ENCODE peak calls at places on chromosome 18, in nine cellular contexts. B is cardiac muscle cell; K is SK-N-SH; E is endodermal cell; Y is SJCRH30; N is breast epithelium; V is colonic mucosa; O is tibial artery; P is CD4-positive, CD25-positive, alpha-beta regulatory T cell. J is an unnamed sample. For H3K9me3, the result is how much of the 10 kb centered on the place peaks cover.

GRCh38 chr18:73462092-73462491 is 594.3 kb upstream of the NETO1 start:
- DNase-seq in B (peak), K (no peak), E (no peak), Y (no peak), N (no peak), V (no peak), O (no peak), P (no peak), J (no peak)

GRCh38 chr18:5175378-5175777 is 21.7 kb downstream of the AKAIN1 start:
- DNase-seq in B (no peak), K (no peak), E (no peak), Y (no peak), N (no peak), V (no peak), O (no peak), P (no peak), J (no peak)

GRCh38 chr18:35511833-35512232 is 14.1 kb upstream of the INO80C start:
- DNase-seq in B (no peak), K (no peak), E (peak), Y (no peak), N (no peak), V (peak), O (no peak), P (no peak), J (no peak)

GRCh38 chr18:34647251-34647650 is 62.8 kb upstream of the DTNA start:
- DNase-seq in B (no peak), K (no peak), E (peak), Y (peak), N (no peak), V (no peak), O (no peak), P (no peak), J (peak)

GRCh38 chr18:73431620-73432019 is 563.8 kb upstream of the NETO1 start:
- DNase-seq in B (no peak), K (no peak), E (no peak), Y (no peak), N (no peak), V (no peak), O (no peak), P (no peak), J (no peak)

GRCh38 chr18:79395761-79396404 is at the start of gene NFATC1:
- DNase-seq in B (peak), K (no peak), E (peak), Y (peak), N (peak), V (peak), O (peak), P (peak), J (peak)

GRCh38 chr18:55018602-55019001 is 59.3 kb upstream of the CCDC68 start:
- DNase-seq in B (peak), K (no peak), E (no peak), Y (peak), N (no peak), V (no peak), O (no peak), P (no peak), J (peak)

GRCh38 chr18:10271481-10271880 is 183.0 kb upstream of the APCDD1 start:
- DNase-seq in B (peak), K (no peak), E (no peak), Y (no peak), N (no peak), V (no peak), O (peak), P (no peak), J (no peak)

GRCh38 chr18:77108001-77108692 is 24.4 kb downstream of the MBP start:
- DNase-seq in B (peak), K (no peak), E (no peak), Y (peak), N (peak), V (peak), O (peak), P (no peak), J (peak)

GRCh38 chr18:60891936-60892335 is 441.3 kb upstream of the CDH20 start:
- DNase-seq in B (no peak), K (no peak), E (no peak), Y (no peak), N (no peak), V (no peak), O (no peak), P (no peak), J (no peak)

GRCh38 chr18:75173758-75174157 is 35.2 kb downstream of the PTGR3 start:
- DNase-seq in B (no peak), K (no peak), E (peak), Y (peak), N (no peak), V (no peak), O (no peak), P (no peak), J (no peak)

GRCh38 chr18:42030586-42031182 is 75.7 kb downstream of the PIK3C3 start:
- DNase-seq in B (peak), K (peak), E (peak), Y (peak), N (no peak), V (no peak), O (no peak), P (no peak), J (peak)

DNA sequence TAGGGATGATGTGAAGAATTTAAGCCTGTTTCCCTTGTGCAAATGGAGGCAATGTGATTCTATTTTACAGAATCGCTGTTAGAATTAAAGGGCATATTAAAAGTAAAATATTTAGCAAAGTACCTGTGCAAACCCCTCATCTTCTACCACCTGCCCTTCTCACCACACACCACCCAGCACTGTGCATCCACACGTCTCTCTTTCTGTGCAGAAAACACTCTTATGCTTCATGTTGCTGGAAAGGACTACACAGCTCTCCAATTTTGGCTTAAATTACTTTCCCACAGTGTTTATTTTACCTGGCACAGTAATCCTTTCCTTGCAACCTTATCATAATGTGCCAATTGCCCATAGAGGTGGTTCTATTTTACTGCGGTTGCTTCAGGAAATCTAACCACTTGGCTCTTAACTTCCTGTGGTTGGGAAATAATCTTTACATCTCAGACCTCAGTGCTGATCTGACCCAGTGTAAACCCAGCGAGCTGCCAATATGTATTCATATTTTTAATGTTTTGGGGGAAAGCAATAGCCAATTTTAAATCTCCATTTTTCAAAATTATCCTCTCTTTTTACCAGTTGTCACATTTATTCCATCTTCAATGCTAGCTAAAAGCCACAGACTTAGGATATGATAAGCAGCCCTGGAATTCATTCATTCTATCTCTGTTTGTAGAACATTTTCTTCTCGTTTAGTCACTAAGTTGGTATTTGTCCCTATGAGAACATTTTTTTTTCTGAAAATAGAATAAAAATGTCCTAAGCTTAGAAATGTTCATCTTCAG is 250.9 kb downstream of the DSEL start:
- DNase-seq in B (peak), K (no peak), E (no peak), Y (peak), N (no peak), V (no peak), O (no peak), P (no peak), J (no peak)
- H3K9me3 ChIP-seq in B (under half), K (under half), E (under half), Y (under half), N (under half), V (under half), O (under half), P (under half), J (under half)

GRCh38 chr18:62596145-62597005 is 73.5 kb downstream of the ZCCHC2 start:
- DNase-seq in B (peak), K (peak), E (peak), Y (no peak), N (no peak), V (no peak), O (no peak), P (no peak), J (peak)
- H3K9me3 ChIP-seq in B (under half), K (under half), E (under half), Y (under half), N (under half), V (under half), O (under half), P (under half), J (under half)

GRCh38 chr18:14144628-14144895 is 12.3 kb upstream of the ZNF519 start:
- DNase-seq in B (no peak), K (no peak), E (no peak), Y (no peak), N (no peak), V (no peak), O (no peak), P (no peak), J (no peak)
- H3K9me3 ChIP-seq in B (under half), K (under half), E (under half), Y (under half), N (under half), V (under half), O (under half), P (under half), J (under half)

GRCh38 chr18:7730682-7731081 is 163.6 kb downstream of the PTPRM start:
- DNase-seq in B (no peak), K (no peak), E (no peak), Y (no peak), N (no peak), V (no peak), O (no peak), P (no peak), J (no peak)

GRCh38 chr18:7735606-7736175 is 168.6 kb downstream of the PTPRM start:
- DNase-seq in B (no peak), K (no peak), E (peak), Y (no peak), N (no peak), V (no peak), O (no peak), P (no peak), J (no peak)

GRCh38 chr18:7729858-7730257 is 162.7 kb downstream of the PTPRM start:
- DNase-seq in B (no peak), K (no peak), E (no peak), Y (no peak), N (no peak), V (no peak), O (no peak), P (no peak), J (no peak)

GRCh38 chr18:7735194-7735593 is 168.1 kb downstream of the PTPRM start:
- DNase-seq in B (no peak), K (no peak), E (peak), Y (no peak), N (no peak), V (no peak), O (no peak), P (no peak), J (no peak)

GRCh38 chr18:7733642-7734041 is 166.5 kb downstream of the PTPRM start:
- DNase-seq in B (no peak), K (no peak), E (peak), Y (peak), N (no peak), V (no peak), O (no peak), P (no peak), J (no peak)
- H3K9me3 ChIP-seq in B (under half), K (under half), E (under half), Y (under half), N (under half), V (under half), O (under half), P (under half), J (under half)

DNA sequence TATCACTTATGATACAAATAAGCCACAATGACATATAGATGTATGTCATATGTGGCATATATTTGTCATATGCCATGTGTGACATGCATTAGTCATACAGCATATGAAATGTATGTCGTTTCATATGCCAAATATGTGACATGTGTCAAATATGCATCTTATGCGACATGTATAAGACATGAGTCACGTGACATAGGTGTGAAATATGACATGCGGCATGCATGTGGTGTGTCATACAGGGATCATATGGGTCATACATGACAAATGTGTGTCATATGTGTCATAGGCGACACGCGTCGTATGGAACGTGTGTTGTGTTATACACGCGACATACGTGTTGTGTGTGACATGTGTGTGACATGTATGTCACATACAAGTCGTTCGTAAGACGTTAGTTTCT is 2154.0 kb upstream of the PIK3C3 start:
- DNase-seq in B (no peak), K (no peak), E (no peak), Y (no peak), N (no peak), V (no peak), O (no peak), P (no peak), J (no peak)
- H3K9me3 ChIP-seq in B (under half), K (under half), E (under half), Y (under half), N (under half), V (under half), O (under half), P (under half), J (under half)

GRCh38 chr18:14922965-14923565 is 175.1 kb downstream of the ANKRD30B start:
- DNase-seq in B (no peak), K (no peak), E (no peak), Y (no peak), N (no peak), V (peak), O (no peak), P (no peak), J (no peak)
- H3K9me3 ChIP-seq in B (under half), K (under half), E (half or more), Y (under half), N (under half), V (under half), O (under half), P (under half), J (under half)

GRCh38 chr18:70826571-70826970 is 537.7 kb downstream of the SOCS6 start:
- DNase-seq in B (no peak), K (no peak), E (no peak), Y (no peak), N (no peak), V (no peak), O (no peak), P (no peak), J (no peak)
- H3K9me3 ChIP-seq in B (under half), K (under half), E (under half), Y (under half), N (under half), V (under half), O (under half), P (under half), J (under half)